ENCODE peak calls at places on chromosomes 6 and 20, in four cellular contexts. T, O, M and B are unnamed samples.

GRCh38 chr20:26208296-26209091 is 511.8 kb upstream of the ZNF337 start:
- DNase-seq in M (peak; percentile 69), O (no peak), T (no peak), B (no peak)

GRCh38 chr20:59322101-59322500 is 21.7 kb downstream of the EDN3 start:
- DNase-seq in T (no peak), O (no peak), M (no peak), B (no peak)

GRCh38 chr6:153047386-153047785 is 44.9 kb upstream of the MTRF1L start:
- DNase-seq in T (no peak), O (no peak), M (no peak), B (no peak)

GRCh38 chr6:79420054-79420453 is 117.2 kb downstream of the LCA5 start:
- DNase-seq in O (peak; percentile 8), T (no peak), M (no peak), B (no peak)

GRCh38 chr20:8151371-8151770 is 19.3 kb downstream of the PLCB1 start:
- DNase-seq in T (no peak), M (no peak), O (no peak), B (no peak)

GRCh38 chr6:3022765-3023662 is 23.3 kb downstream of the NQO2 start:
- DNase-seq in T (no peak), M (no peak), O (no peak), B (no peak)

GRCh38 chr6:56807992-56808342 is 146.9 kb upstream of the BEND6 start:
- DNase-seq in O (no peak), T (no peak), M (no peak), B (no peak)

GRCh38 chr20:622161-622560 is 12.1 kb upstream of the TCF15 start:
- DNase-seq in T (no peak), M (no peak), O (no peak), B (no peak)

GRCh38 chr6:26322645-26323482 is 42.1 kb upstream of the BTN3A2 start:
- DNase-seq in M (peak; percentile 52), T (peak; percentile 82), O (no peak), B (peak; percentile 93)

GRCh38 chr20:59495894-59496510 is 108.3 kb upstream of the PHACTR3 start:
- DNase-seq in O (peak; percentile 71), M (peak; percentile 80), T (peak; percentile 36), B (peak; percentile 64)

GRCh38 chr6:88124925-88125557 is 41.1 kb downstream of the CNR1 start:
- DNase-seq in M (no peak), O (no peak), T (no peak), B (no peak)
- TF ChIP-seq ATF3 in M (no peak), O (no peak), T (no peak), B (no peak)

GRCh38 chr6:75296811-75297779 is 12.5 kb upstream of the TMEM30A start:
- DNase-seq in O (peak; percentile 34), M (no peak), T (peak; percentile 65), B (peak; percentile 57)
- TF ChIP-seq ATF3 in O (no peak), M (no peak), T (no peak), B (no peak)

GRCh38 chr6:71288228-71289038 is at the start of gene OGFRL1:
- DNase-seq in M (peak; percentile 54), O (no peak), T (no peak), B (peak; percentile 14)
- TF ChIP-seq ATF3 in M (no peak), O (no peak), T (no peak), B (no peak)

GRCh38 chr6:43977404-43978111 is 149.7 kb downstream of the MRPL14 start:
- DNase-seq in M (no peak), O (no peak), T (no peak), B (no peak)

GRCh38 chr6:43979525-43979924 is 147.7 kb downstream of the MRPL14 start:
- DNase-seq in T (no peak), M (no peak), O (no peak), B (no peak)

GRCh38 chr6:43980004-43980795 is 147.1 kb downstream of the MRPL14 start:
- DNase-seq in O (no peak), M (no peak), T (no peak), B (no peak)

GRCh38 chr6:43976706-43977403 is 150.4 kb downstream of the MRPL14 start:
- DNase-seq in M (no peak), T (no peak), O (no peak), B (no peak)

GRCh38 chr6:43978473-43979360 is 148.5 kb downstream of the MRPL14 start:
- DNase-seq in M (no peak), T (no peak), O (no peak), B (no peak)
- TF ChIP-seq ATF3 in M (no peak), T (no peak), O (no peak), B (no peak)

DNA sequence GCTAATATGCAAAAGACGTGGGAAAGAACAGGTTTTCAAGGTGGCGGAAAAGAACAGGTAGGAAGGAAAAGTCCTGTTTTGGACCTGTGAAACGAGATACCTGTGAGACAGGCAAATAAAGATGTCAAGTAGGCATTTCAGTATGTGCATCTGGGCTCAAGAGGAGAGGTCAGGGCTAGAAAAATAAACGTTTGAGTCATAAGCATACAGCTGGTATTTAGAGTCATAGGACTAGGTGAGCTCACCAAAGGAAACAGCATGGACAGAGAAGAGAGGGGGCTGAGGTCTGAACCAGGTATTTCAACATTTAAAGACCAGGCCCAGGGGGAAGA is 14.9 kb downstream of the MTFR2 start:
- DNase-seq in M (no peak), T (no peak), O (no peak), B (peak; percentile 23)
- TF ChIP-seq ATF3 in M (no peak), T (no peak), O (no peak), B (no peak)